ENCODE peak calls at places on chromosomes 4 and X, in ten cellular contexts. W is H54; F is activated CD4-positive, alpha-beta memory T cell treated with anti-CD3 and anti-CD28 coated beads for 36 hours; Y is DMS153; A is stimulated activated CD4-positive, alpha-beta T cell treated with anti-CD3 and anti-CD28 coated beads, Interleukin-2, amount 100 ng/mL, for 24 hours; U is fibroblast of gingiva; X is stimulated activated naive B cell treated with anti-CD40 and anti-IgM and Interleukin-4, amounts not matched to agents 10 μg/mL and 1 μg/mL and 100 μg/mL, for 72 hours; L is brain microvascular endothelial cell; S is AG08396; Z is body of pancreas. K is an unnamed sample.

GRCh38 chrX:132737743-132738142 is 220.7 kb downstream of the HS6ST2 start:
- DNase-seq in X (no peak), F (peak), L (no peak), W (peak), Y (no peak), S (no peak), A (peak), U (no peak), Z (peak), K (no peak)

GRCh38 chr4:152164561-152164960 is 371.3 kb downstream of the FBXW7 start:
- DNase-seq in A (no peak), U (no peak), F (no peak), Z (no peak), X (no peak), L (no peak), Y (no peak), S (no peak), W (no peak), K (no peak)

GRCh38 chr4:76377481-76377901 is 43.5 kb downstream of the CCDC158 start:
- DNase-seq in Z (no peak), Y (no peak), L (no peak), X (no peak), A (no peak), F (no peak), W (no peak), U (no peak), S (no peak), K (no peak)

GRCh38 chr4:7389719-7390118 is 45.0 kb downstream of the PSAPL1 start:
- DNase-seq in A (no peak), U (no peak), S (no peak), Y (no peak), F (no peak), W (no peak), X (no peak), L (no peak), Z (no peak), K (peak)

GRCh38 chr4:40916880-40917279 is 167.1 kb downstream of the NSUN7 start:
- DNase-seq in F (peak), X (peak), Y (no peak), A (peak), L (no peak), W (no peak), U (no peak), S (no peak), Z (peak), K (peak)

GRCh38 chr4:138576684-138577083 is 334.5 kb upstream of the SLC7A11 start:
- DNase-seq in W (no peak), Y (no peak), A (no peak), S (no peak), L (peak), X (no peak), U (peak), Z (no peak), F (no peak), K (peak)

GRCh38 chr4:74365761-74366160 is 816 bp downstream of the EREG start:
- DNase-seq in W (no peak), U (peak), Y (peak), S (no peak), Z (peak), X (no peak), L (no peak), A (no peak), F (no peak), K (peak)

GRCh38 chr4:138344851-138345250 is 102.7 kb upstream of the SLC7A11 start:
- DNase-seq in A (no peak), U (no peak), W (no peak), Y (no peak), Z (no peak), L (no peak), F (no peak), S (no peak), X (no peak), K (no peak)

GRCh38 chr4:6746721-6747689 is 31.0 kb downstream of the BLOC1S4 start:
- DNase-seq in X (no peak), W (no peak), A (no peak), S (no peak), Z (peak), F (no peak), L (no peak), U (no peak), Y (peak), K (peak)

GRCh38 chrX:53374222-53374820 is 48.1 kb downstream of the SMC1A start:
- DNase-seq in F (no peak), L (no peak), S (peak), X (no peak), Z (no peak), W (no peak), Y (no peak), A (no peak), U (no peak), K (no peak)

GRCh38 chr4:2930135-2930805 is 32.9 kb downstream of the NOP14 start:
- DNase-seq in X (no peak), W (no peak), U (no peak), S (no peak), A (no peak), Y (peak), Z (no peak), F (peak), L (no peak), K (no peak)

GRCh38 chrX:104486691-104487090 is 79.3 kb upstream of the IL1RAPL2 start:
- DNase-seq in U (no peak), F (no peak), Z (no peak), S (no peak), W (no peak), X (no peak), A (no peak), L (no peak), Y (no peak), K (no peak)

GRCh38 chr4:184102488-184102887 is 115.2 kb downstream of the ENPP6 start:
- DNase-seq in U (no peak), Z (no peak), X (no peak), W (no peak), A (no peak), Y (no peak), F (no peak), L (no peak), S (no peak), K (no peak)

GRCh38 chr4:10050171-10051120 is 29.1 kb upstream of the SLC2A9 start:
- DNase-seq in Y (no peak), U (no peak), A (no peak), X (no peak), L (no peak), S (no peak), Z (no peak), F (no peak), W (no peak), K (no peak)

GRCh38 chr4:173522160-173522873 is 7.7 kb downstream of the HAND2 start:
- DNase-seq in Y (no peak), L (peak), W (no peak), Z (peak), F (no peak), X (no peak), A (no peak), S (peak), U (peak), K (peak)

GRCh38 chrX:42732506-42732905 is 45.5 kb downstream of the PPP1R2C start:
- DNase-seq in A (no peak), S (no peak), U (peak), F (no peak), X (no peak), Y (no peak), L (peak), W (no peak), Z (peak), K (no peak)

GRCh38 chrX:69137371-69137881 is 27.8 kb downstream of the PJA1 start:
- DNase-seq in L (peak), A (no peak), U (peak), Y (no peak), S (no peak), X (no peak), Z (no peak), W (no peak), F (no peak), K (no peak)

GRCh38 chr4:53461244-53461643 is 83.8 kb downstream of the FIP1L1 start:
- DNase-seq in Z (no peak), L (no peak), X (no peak), W (no peak), A (no peak), S (no peak), Y (no peak), U (no peak), F (no peak), K (no peak)

GRCh38 chr4:153489856-153490558 is 23.8 kb downstream of the TMEM131L start:
- DNase-seq in W (no peak), Z (no peak), S (no peak), Y (no peak), L (no peak), X (no peak), U (no peak), F (no peak), A (no peak), K (no peak)

K was measured in iPS-NIHi11.